ENCODE peak calls at places on chromosomes 11 and 22, in nine cellular contexts. One of them, this sample, is unnamed. For H3K9me3, the result is how much of the 10 kb centered on the place peaks cover.

GRCh38 chr11:12003815-12004214 is 4.6 kb downstream of the DKK3 start:
- DNase-seq in heart right ventricle: no peak
- DNase-seq in suprapubic skin: no peak
- DNase-seq in Caco-2: no peak
- DNase-seq in CD4-positive, alpha-beta memory T cell: no peak
- DNase-seq in neural progenitor cell: no peak
- DNase-seq in CD4-positive, alpha-beta T cell: no peak
- DNase-seq in endodermal cell: no peak
- DNase-seq in CD8-positive, alpha-beta memory T cell: no peak
- DNase-seq in this sample: no peak

GRCh38 chr22:41285441-41285819 is 557 bp downstream of the RANGAP1 start:
- DNase-seq in suprapubic skin: peak
- DNase-seq in Caco-2: peak
- DNase-seq in CD4-positive, alpha-beta T cell: peak
- DNase-seq in CD4-positive, alpha-beta memory T cell: peak
- DNase-seq in heart right ventricle: peak
- DNase-seq in endodermal cell: peak
- DNase-seq in neural progenitor cell: peak
- DNase-seq in CD8-positive, alpha-beta memory T cell: peak
- DNase-seq in this sample: peak

GRCh38 chr22:22030493-22031182 is 48.1 kb upstream of the TOP3B start:
- DNase-seq in CD4-positive, alpha-beta memory T cell: no peak
- DNase-seq in CD4-positive, alpha-beta T cell: no peak
- DNase-seq in endodermal cell: peak
- DNase-seq in CD8-positive, alpha-beta memory T cell: no peak
- DNase-seq in suprapubic skin: no peak
- DNase-seq in Caco-2: peak
- DNase-seq in neural progenitor cell: no peak
- DNase-seq in heart right ventricle: no peak
- DNase-seq in this sample: peak

GRCh38 chr22:18068381-18068988 is 9.3 kb upstream of the PEX26 start:
- DNase-seq in endodermal cell: no peak
- DNase-seq in CD4-positive, alpha-beta memory T cell: no peak
- DNase-seq in suprapubic skin: no peak
- DNase-seq in Caco-2: no peak
- DNase-seq in neural progenitor cell: no peak
- DNase-seq in CD4-positive, alpha-beta T cell: no peak
- DNase-seq in CD8-positive, alpha-beta memory T cell: no peak
- DNase-seq in heart right ventricle: peak
- DNase-seq in this sample: no peak

GRCh38 chr11:2833051-2833937 is 52.3 kb downstream of the CDKN1C start:
- DNase-seq in suprapubic skin: no peak
- DNase-seq in endodermal cell: no peak
- DNase-seq in CD8-positive, alpha-beta memory T cell: no peak
- DNase-seq in Caco-2: no peak
- DNase-seq in CD4-positive, alpha-beta T cell: no peak
- DNase-seq in neural progenitor cell: no peak
- DNase-seq in heart right ventricle: no peak
- DNase-seq in CD4-positive, alpha-beta memory T cell: no peak
- DNase-seq in this sample: no peak

GRCh38 chr22:32444068-32444467 is 20.2 kb downstream of the BPIFC start:
- DNase-seq in CD4-positive, alpha-beta T cell: peak
- DNase-seq in heart right ventricle: no peak
- DNase-seq in suprapubic skin: no peak
- DNase-seq in endodermal cell: peak
- DNase-seq in Caco-2: peak
- DNase-seq in CD8-positive, alpha-beta memory T cell: no peak
- DNase-seq in CD4-positive, alpha-beta memory T cell: no peak
- DNase-seq in neural progenitor cell: peak
- DNase-seq in this sample: peak

GRCh38 chr11:117966908-117967307 is 19.3 kb upstream of the IL10RA start:
- DNase-seq in CD8-positive, alpha-beta memory T cell: no peak
- DNase-seq in suprapubic skin: no peak
- DNase-seq in endodermal cell: no peak
- DNase-seq in CD4-positive, alpha-beta T cell: no peak
- DNase-seq in neural progenitor cell: no peak
- DNase-seq in heart right ventricle: no peak
- DNase-seq in CD4-positive, alpha-beta memory T cell: no peak
- DNase-seq in Caco-2: no peak
- DNase-seq in this sample: no peak

GRCh38 chr11:87425943-87426342 is 388.2 kb downstream of the TMEM135 start:
- DNase-seq in endodermal cell: no peak
- DNase-seq in neural progenitor cell: no peak
- DNase-seq in CD4-positive, alpha-beta T cell: no peak
- DNase-seq in Caco-2: no peak
- DNase-seq in heart right ventricle: no peak
- DNase-seq in CD4-positive, alpha-beta memory T cell: no peak
- DNase-seq in suprapubic skin: no peak
- DNase-seq in CD8-positive, alpha-beta memory T cell: no peak
- DNase-seq in this sample: no peak

GRCh38 chr22:23065495-23066122 is 4.7 kb upstream of the GNAZ start:
- DNase-seq in CD8-positive, alpha-beta memory T cell: no peak
- DNase-seq in Caco-2: no peak
- DNase-seq in CD4-positive, alpha-beta memory T cell: no peak
- DNase-seq in heart right ventricle: peak
- DNase-seq in endodermal cell: peak
- DNase-seq in neural progenitor cell: no peak
- DNase-seq in suprapubic skin: peak
- DNase-seq in CD4-positive, alpha-beta T cell: no peak
- DNase-seq in this sample: no peak

GRCh38 chr11:116558504-116559252 is 214.1 kb downstream of the BUD13 start:
- DNase-seq in heart right ventricle: no peak
- DNase-seq in endodermal cell: no peak
- DNase-seq in neural progenitor cell: no peak
- DNase-seq in suprapubic skin: no peak
- DNase-seq in CD4-positive, alpha-beta memory T cell: no peak
- DNase-seq in Caco-2: no peak
- DNase-seq in CD4-positive, alpha-beta T cell: no peak
- DNase-seq in CD8-positive, alpha-beta memory T cell: no peak
- DNase-seq in this sample: no peak

GRCh38 chr11:30683176-30683575 is 97.0 kb upstream of the MPPED2 start:
- DNase-seq in endodermal cell: no peak
- DNase-seq in heart right ventricle: peak
- DNase-seq in CD4-positive, alpha-beta memory T cell: no peak
- DNase-seq in Caco-2: no peak
- DNase-seq in CD4-positive, alpha-beta T cell: no peak
- DNase-seq in CD8-positive, alpha-beta memory T cell: no peak
- DNase-seq in suprapubic skin: no peak
- DNase-seq in neural progenitor cell: no peak
- DNase-seq in this sample: no peak

GRCh38 chr22:38313384-38313955 is 3.8 kb downstream of the CSNK1E start:
- DNase-seq in endodermal cell: no peak
- DNase-seq in CD4-positive, alpha-beta memory T cell: peak
- DNase-seq in CD8-positive, alpha-beta memory T cell: peak
- DNase-seq in suprapubic skin: peak
- DNase-seq in heart right ventricle: peak
- DNase-seq in neural progenitor cell: peak
- DNase-seq in CD4-positive, alpha-beta T cell: peak
- DNase-seq in Caco-2: no peak
- DNase-seq in this sample: no peak

GRCh38 chr11:100972046-100972445 is 157.6 kb downstream of the PGR start:
- DNase-seq in heart right ventricle: no peak
- DNase-seq in CD4-positive, alpha-beta T cell: no peak
- DNase-seq in Caco-2: no peak
- DNase-seq in suprapubic skin: no peak
- DNase-seq in CD8-positive, alpha-beta memory T cell: no peak
- DNase-seq in CD4-positive, alpha-beta memory T cell: no peak
- DNase-seq in endodermal cell: no peak
- DNase-seq in neural progenitor cell: no peak
- DNase-seq in this sample: no peak

GRCh38 chr22:41939981-41940852 is 6.7 kb downstream of the CENPM start:
- DNase-seq in suprapubic skin: no peak
- DNase-seq in CD4-positive, alpha-beta memory T cell: peak
- DNase-seq in CD8-positive, alpha-beta memory T cell: peak
- DNase-seq in endodermal cell: peak
- DNase-seq in Caco-2: peak
- DNase-seq in CD4-positive, alpha-beta T cell: peak
- DNase-seq in neural progenitor cell: no peak
- DNase-seq in heart right ventricle: no peak
- DNase-seq in this sample: peak

GRCh38 chr22:48841881-48842582 is 985.6 kb downstream of the BRD1 start:
- DNase-seq in CD4-positive, alpha-beta T cell: no peak
- DNase-seq in CD8-positive, alpha-beta memory T cell: no peak
- DNase-seq in neural progenitor cell: no peak
- DNase-seq in suprapubic skin: no peak
- DNase-seq in endodermal cell: no peak
- DNase-seq in CD4-positive, alpha-beta memory T cell: no peak
- DNase-seq in Caco-2: no peak
- DNase-seq in heart right ventricle: no peak
- DNase-seq in this sample: peak

GRCh38 chr22:48842583-48842945 is 985.1 kb downstream of the BRD1 start:
- DNase-seq in neural progenitor cell: no peak
- DNase-seq in heart right ventricle: no peak
- DNase-seq in suprapubic skin: no peak
- DNase-seq in CD4-positive, alpha-beta T cell: no peak
- DNase-seq in endodermal cell: no peak
- DNase-seq in CD4-positive, alpha-beta memory T cell: no peak
- DNase-seq in Caco-2: no peak
- DNase-seq in CD8-positive, alpha-beta memory T cell: no peak
- DNase-seq in this sample: no peak

GRCh38 chr22:48843640-48844039 is 984.0 kb downstream of the BRD1 start:
- DNase-seq in Caco-2: no peak
- DNase-seq in neural progenitor cell: no peak
- DNase-seq in CD4-positive, alpha-beta T cell: no peak
- DNase-seq in endodermal cell: no peak
- DNase-seq in heart right ventricle: no peak
- DNase-seq in suprapubic skin: no peak
- DNase-seq in CD4-positive, alpha-beta memory T cell: no peak
- DNase-seq in CD8-positive, alpha-beta memory T cell: no peak
- DNase-seq in this sample: no peak

GRCh38 chr22:48844096-48844675 is 983.5 kb downstream of the BRD1 start:
- DNase-seq in heart right ventricle: no peak
- DNase-seq in endodermal cell: no peak
- DNase-seq in neural progenitor cell: no peak
- DNase-seq in CD4-positive, alpha-beta memory T cell: no peak
- DNase-seq in suprapubic skin: no peak
- DNase-seq in Caco-2: no peak
- DNase-seq in CD4-positive, alpha-beta T cell: no peak
- DNase-seq in CD8-positive, alpha-beta memory T cell: no peak
- DNase-seq in this sample: no peak

GRCh38 chr22:48842976-48843375 is 984.7 kb downstream of the BRD1 start:
- DNase-seq in heart right ventricle: no peak
- DNase-seq in suprapubic skin: no peak
- DNase-seq in endodermal cell: no peak
- DNase-seq in neural progenitor cell: no peak
- DNase-seq in CD4-positive, alpha-beta T cell: no peak
- DNase-seq in Caco-2: no peak
- DNase-seq in CD8-positive, alpha-beta memory T cell: no peak
- DNase-seq in CD4-positive, alpha-beta memory T cell: no peak
- DNase-seq in this sample: no peak
- H3K9me3 ChIP-seq in heart right ventricle: under half
- H3K9me3 ChIP-seq in suprapubic skin: under half
- H3K9me3 ChIP-seq in endodermal cell: under half
- H3K9me3 ChIP-seq in neural progenitor cell: under half
- H3K9me3 ChIP-seq in CD4-positive, alpha-beta T cell: under half
- H3K9me3 ChIP-seq in Caco-2: under half
- H3K9me3 ChIP-seq in CD8-positive, alpha-beta memory T cell: under half
- H3K9me3 ChIP-seq in CD4-positive, alpha-beta memory T cell: under half
- H3K9me3 ChIP-seq in this sample: under half

DNA sequence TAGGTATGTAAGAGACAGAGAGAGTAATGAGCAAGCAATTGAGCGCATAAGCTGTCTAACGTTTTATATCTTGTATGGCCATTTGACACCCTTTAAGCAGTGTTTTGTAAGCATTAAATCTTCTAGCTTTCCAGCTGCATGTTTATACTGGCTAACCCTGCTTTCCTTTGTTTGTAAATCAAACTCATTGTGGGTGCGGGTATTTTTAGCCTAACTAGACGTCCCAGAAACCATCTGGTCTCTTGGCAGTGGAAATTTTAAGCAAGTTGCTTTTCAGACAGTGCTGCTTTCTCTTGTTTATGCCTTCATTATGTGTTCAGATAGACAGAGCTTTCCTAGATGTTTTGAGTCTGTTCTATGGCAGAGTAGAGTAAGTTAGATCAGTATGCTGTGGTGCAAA is 73.5 kb downstream of the RNF169 start:
- DNase-seq in neural progenitor cell: no peak
- DNase-seq in heart right ventricle: peak
- DNase-seq in CD4-positive, alpha-beta memory T cell: no peak
- DNase-seq in CD8-positive, alpha-beta memory T cell: no peak
- DNase-seq in Caco-2: no peak
- DNase-seq in suprapubic skin: no peak
- DNase-seq in CD4-positive, alpha-beta T cell: no peak
- DNase-seq in endodermal cell: no peak
- DNase-seq in this sample: no peak
- H3K9me3 ChIP-seq in neural progenitor cell: under half
- H3K9me3 ChIP-seq in heart right ventricle: under half
- H3K9me3 ChIP-seq in CD4-positive, alpha-beta memory T cell: under half
- H3K9me3 ChIP-seq in CD8-positive, alpha-beta memory T cell: under half
- H3K9me3 ChIP-seq in Caco-2: under half
- H3K9me3 ChIP-seq in suprapubic skin: under half
- H3K9me3 ChIP-seq in CD4-positive, alpha-beta T cell: under half
- H3K9me3 ChIP-seq in endodermal cell: half or more
- H3K9me3 ChIP-seq in this sample: under half

GRCh38 chr11:1333860-1334259 is 24.4 kb upstream of the TOLLIP start:
- DNase-seq in endodermal cell: no peak
- DNase-seq in neural progenitor cell: no peak
- DNase-seq in Caco-2: no peak
- DNase-seq in CD8-positive, alpha-beta memory T cell: no peak
- DNase-seq in heart right ventricle: no peak
- DNase-seq in CD4-positive, alpha-beta memory T cell: no peak
- DNase-seq in suprapubic skin: no peak
- DNase-seq in CD4-positive, alpha-beta T cell: no peak
- DNase-seq in this sample: no peak
- H3K9me3 ChIP-seq in endodermal cell: under half
- H3K9me3 ChIP-seq in neural progenitor cell: under half
- H3K9me3 ChIP-seq in Caco-2: under half
- H3K9me3 ChIP-seq in CD8-positive, alpha-beta memory T cell: under half
- H3K9me3 ChIP-seq in heart right ventricle: under half
- H3K9me3 ChIP-seq in CD4-positive, alpha-beta memory T cell: under half
- H3K9me3 ChIP-seq in suprapubic skin: under half
- H3K9me3 ChIP-seq in CD4-positive, alpha-beta T cell: under half
- H3K9me3 ChIP-seq in this sample: under half

DNA sequence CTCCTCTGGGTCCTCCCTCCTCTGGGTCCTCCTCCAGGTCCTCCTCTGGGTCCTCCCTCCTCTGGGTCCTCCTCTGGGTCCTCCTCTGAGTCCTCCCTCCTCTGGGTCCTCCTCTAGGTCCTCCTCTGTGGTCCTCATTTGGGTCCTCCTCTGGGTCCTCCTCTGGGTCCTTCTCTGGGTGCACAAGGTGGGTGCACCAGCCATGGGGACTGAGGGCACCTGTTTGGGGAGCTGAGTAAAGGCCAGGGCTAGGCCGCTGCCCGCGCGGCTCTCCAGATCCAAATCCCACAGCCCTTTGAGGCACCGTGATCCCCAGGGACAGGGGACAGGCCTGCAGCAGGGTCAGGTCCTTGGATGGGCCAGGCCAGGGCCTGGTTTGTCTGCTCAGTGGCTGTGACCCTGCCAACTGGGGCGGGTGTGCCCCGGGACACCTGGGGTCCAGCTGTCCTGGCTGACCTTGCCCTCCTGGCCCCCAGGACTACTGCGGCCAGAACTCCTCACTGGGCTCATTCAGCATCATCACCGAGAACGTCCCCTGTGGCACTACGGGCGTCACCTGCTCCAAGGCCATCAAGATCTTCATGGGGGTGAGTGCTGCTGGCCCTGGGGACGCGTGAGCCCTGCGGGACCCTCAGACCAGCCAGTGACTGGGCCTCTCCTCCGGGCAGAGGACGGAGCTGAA is 12.7 kb downstream of the MUC2 start:
- DNase-seq in CD4-positive, alpha-beta T cell: no peak
- DNase-seq in neural progenitor cell: no peak
- DNase-seq in endodermal cell: no peak
- DNase-seq in Caco-2: no peak
- DNase-seq in heart right ventricle: no peak
- DNase-seq in suprapubic skin: peak
- DNase-seq in CD4-positive, alpha-beta memory T cell: no peak
- DNase-seq in CD8-positive, alpha-beta memory T cell: no peak
- DNase-seq in this sample: no peak
- H3K9me3 ChIP-seq in CD4-positive, alpha-beta T cell: under half
- H3K9me3 ChIP-seq in neural progenitor cell: under half
- H3K9me3 ChIP-seq in endodermal cell: under half
- H3K9me3 ChIP-seq in Caco-2: under half
- H3K9me3 ChIP-seq in heart right ventricle: under half
- H3K9me3 ChIP-seq in suprapubic skin: under half
- H3K9me3 ChIP-seq in CD4-positive, alpha-beta memory T cell: under half
- H3K9me3 ChIP-seq in CD8-positive, alpha-beta memory T cell: under half
- H3K9me3 ChIP-seq in this sample: under half

This sample was measured in Karpas-422.